ENCODE peak calls at places on chromosomes 1 and 21, in four cellular contexts. One of them, this sample, is unnamed.
A peak's percentile ranks its signal among the peaks of the same experiment; 100 is the strongest.

GRCh38 chr1:57310992-57311790 is 112.7 kb downstream of the DAB1 start:
- DNase-seq in pancreas: no peak
- DNase-seq in heart left ventricle: no peak
- DNase-seq in fibroblast of mammary gland: no peak
- DNase-seq in this sample: no peak

GRCh38 chr21:16454371-16454770 is 724.6 kb downstream of the USP25 start:
- DNase-seq in pancreas: no peak
- DNase-seq in heart left ventricle: no peak
- DNase-seq in fibroblast of mammary gland: peak; percentile 37
- DNase-seq in this sample: no peak

GRCh38 chr1:204321051-204321450 is 38.7 kb downstream of the PLEKHA6 start:
- DNase-seq in pancreas: no peak
- DNase-seq in heart left ventricle: no peak
- DNase-seq in fibroblast of mammary gland: no peak
- DNase-seq in this sample: no peak

GRCh38 chr1:38026592-38027200 is 14.2 kb downstream of the UTP11 start:
- DNase-seq in pancreas: no peak
- DNase-seq in heart left ventricle: no peak
- DNase-seq in fibroblast of mammary gland: peak; percentile 61
- DNase-seq in this sample: peak; percentile 63

GRCh38 chr1:19764848-19765247 is 34.9 kb downstream of the TMCO4 start:
- DNase-seq in pancreas: no peak
- DNase-seq in heart left ventricle: no peak
- DNase-seq in fibroblast of mammary gland: peak; percentile 61
- DNase-seq in this sample: no peak

GRCh38 chr1:15703562-15703961 is 19.4 kb downstream of the PLEKHM2 start:
- DNase-seq in pancreas: no peak
- DNase-seq in heart left ventricle: peak; percentile 83
- DNase-seq in fibroblast of mammary gland: peak; percentile 97
- DNase-seq in this sample: no peak

GRCh38 chr1:206738370-206739366 is 31.9 kb upstream of the IL19 start:
- DNase-seq in pancreas: no peak
- DNase-seq in heart left ventricle: no peak
- DNase-seq in fibroblast of mammary gland: peak; percentile 27
- DNase-seq in this sample: peak; percentile 45

GRCh38 chr21:45404726-45405270 is at the start of gene COL18A1:
- DNase-seq in pancreas: peak; percentile 84
- DNase-seq in heart left ventricle: peak; percentile 75
- DNase-seq in fibroblast of mammary gland: peak; percentile 26
- DNase-seq in this sample: peak; percentile 55

GRCh38 chr1:100896481-100896982 is 642 bp downstream of the SLC30A7 start:
- DNase-seq in pancreas: no peak
- DNase-seq in heart left ventricle: no peak
- DNase-seq in fibroblast of mammary gland: peak; percentile 60
- DNase-seq in this sample: peak; percentile 28

GRCh38 chr1:112381324-112382076 is 14.5 kb upstream of the CTTNBP2NL start:
- DNase-seq in pancreas: no peak
- DNase-seq in heart left ventricle: no peak
- DNase-seq in fibroblast of mammary gland: no peak
- DNase-seq in this sample: no peak

GRCh38 chr1:56496861-56497772 is 82.2 kb downstream of the PLPP3 start:
- DNase-seq in pancreas: no peak
- DNase-seq in heart left ventricle: no peak
- DNase-seq in fibroblast of mammary gland: no peak
- DNase-seq in this sample: no peak

GRCh38 chr1:172647110-172647564 is 11.8 kb upstream of the FASLG start:
- DNase-seq in pancreas: no peak
- DNase-seq in heart left ventricle: no peak
- DNase-seq in fibroblast of mammary gland: no peak
- DNase-seq in this sample: no peak

GRCh38 chr1:20199410-20199809 is 13.1 kb upstream of the PLA2G2C start:
- DNase-seq in pancreas: no peak
- DNase-seq in heart left ventricle: no peak
- DNase-seq in fibroblast of mammary gland: no peak
- DNase-seq in this sample: peak; percentile 28

GRCh38 chr1:30732277-30732996 is 9.1 kb upstream of the MATN1 start:
- DNase-seq in pancreas: peak; percentile 45
- DNase-seq in heart left ventricle: no peak
- DNase-seq in fibroblast of mammary gland: no peak
- DNase-seq in this sample: no peak

GRCh38 chr1:17117451-17118265 is 1.6 kb downstream of the PADI2 start:
- DNase-seq in pancreas: peak; percentile 85
- DNase-seq in heart left ventricle: no peak
- DNase-seq in fibroblast of mammary gland: no peak
- DNase-seq in this sample: no peak

GRCh38 chr1:113732802-113733201 is 26.5 kb downstream of the PHTF1 start:
- DNase-seq in pancreas: no peak
- DNase-seq in heart left ventricle: no peak
- DNase-seq in fibroblast of mammary gland: no peak
- DNase-seq in this sample: no peak

GRCh38 chr1:2982615-2983318 is 38.5 kb upstream of the ACTRT2 start:
- DNase-seq in pancreas: peak; percentile 60
- DNase-seq in heart left ventricle: no peak
- DNase-seq in fibroblast of mammary gland: no peak
- DNase-seq in this sample: no peak

GRCh38 chr1:43509740-43510375 is 20.8 kb upstream of the PTPRF start:
- DNase-seq in pancreas: no peak
- DNase-seq in heart left ventricle: no peak
- DNase-seq in fibroblast of mammary gland: no peak
- DNase-seq in this sample: no peak

GRCh38 chr21:34018910-34019309 is 54.5 kb upstream of the MRPS6 start:
- DNase-seq in pancreas: no peak
- DNase-seq in heart left ventricle: no peak
- DNase-seq in fibroblast of mammary gland: no peak
- DNase-seq in this sample: no peak

GRCh38 chr1:170513138-170513537 is 18.8 kb upstream of the GORAB start:
- DNase-seq in pancreas: no peak
- DNase-seq in heart left ventricle: no peak
- DNase-seq in fibroblast of mammary gland: no peak
- DNase-seq in this sample: no peak

GRCh38 chr1:170510163-170510562 is 21.8 kb upstream of the GORAB start:
- DNase-seq in pancreas: no peak
- DNase-seq in heart left ventricle: no peak
- DNase-seq in fibroblast of mammary gland: no peak
- DNase-seq in this sample: no peak

DNA sequence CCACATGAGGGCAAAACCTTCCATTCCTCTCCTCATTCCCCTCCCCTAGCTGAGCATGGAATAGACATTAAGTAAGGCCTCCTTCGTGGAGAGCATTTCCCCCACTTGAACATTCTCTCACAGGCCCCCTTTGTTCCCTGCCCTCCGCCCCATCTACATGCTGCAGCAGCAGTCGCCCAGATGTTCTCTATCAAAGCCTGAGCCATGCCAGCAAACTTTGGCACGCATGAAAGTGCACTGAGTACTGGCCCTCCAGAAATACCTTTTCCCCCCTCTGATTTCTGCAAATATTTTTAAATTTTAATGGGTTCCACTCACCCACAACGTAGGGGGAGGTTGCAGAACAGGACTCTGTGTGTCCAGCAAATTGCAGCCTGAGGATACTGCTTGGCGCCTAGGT is 20.9 kb upstream of the GORAB start:
- DNase-seq in pancreas: no peak
- DNase-seq in heart left ventricle: no peak
- DNase-seq in fibroblast of mammary gland: no peak
- DNase-seq in this sample: no peak
- TF ChIP-seq CTCF in pancreas: no peak
- TF ChIP-seq CTCF in heart left ventricle: no peak
- TF ChIP-seq CTCF in fibroblast of mammary gland: no peak
- TF ChIP-seq CTCF in this sample: no peak

GRCh38 chr1:184838374-184838995 is 83.8 kb upstream of the EDEM3 start:
- DNase-seq in pancreas: no peak
- DNase-seq in heart left ventricle: peak; percentile 44
- DNase-seq in fibroblast of mammary gland: peak; percentile 99
- DNase-seq in this sample: no peak
- TF ChIP-seq CTCF in pancreas: no peak
- TF ChIP-seq CTCF in heart left ventricle: no peak
- TF ChIP-seq CTCF in fibroblast of mammary gland: no peak
- TF ChIP-seq CTCF in this sample: no peak

GRCh38 chr1:201021333-201022177 is 2.0 kb downstream of the KIF21B start:
- DNase-seq in pancreas: no peak
- DNase-seq in heart left ventricle: no peak
- DNase-seq in fibroblast of mammary gland: no peak
- DNase-seq in this sample: no peak

GRCh38 chr1:201022178-201022823 is 1.2 kb downstream of the KIF21B start:
- DNase-seq in pancreas: no peak
- DNase-seq in heart left ventricle: no peak
- DNase-seq in fibroblast of mammary gland: no peak
- DNase-seq in this sample: no peak

GRCh38 chr1:201024251-201024998 is 911 bp upstream of the KIF21B start:
- DNase-seq in pancreas: no peak
- DNase-seq in heart left ventricle: no peak
- DNase-seq in fibroblast of mammary gland: no peak
- DNase-seq in this sample: no peak

GRCh38 chr1:201023517-201023902 is at the start of gene KIF21B:
- DNase-seq in pancreas: peak; percentile 91
- DNase-seq in heart left ventricle: peak; percentile 86
- DNase-seq in fibroblast of mammary gland: peak; percentile 14
- DNase-seq in this sample: peak; percentile 94

GRCh38 chr1:201022824-201023516 is 544 bp downstream of the KIF21B start:
- DNase-seq in pancreas: peak; percentile 75
- DNase-seq in heart left ventricle: no peak
- DNase-seq in fibroblast of mammary gland: no peak
- DNase-seq in this sample: no peak
- TF ChIP-seq CTCF in pancreas: no peak
- TF ChIP-seq CTCF in heart left ventricle: no peak
- TF ChIP-seq CTCF in fibroblast of mammary gland: no peak
- TF ChIP-seq CTCF in this sample: no peak

GRCh38 chr1:1361982-1362423 is 3.6 kb upstream of the MXRA8 start:
- DNase-seq in pancreas: peak; percentile 28
- DNase-seq in heart left ventricle: peak; percentile 67
- DNase-seq in fibroblast of mammary gland: peak; percentile 84
- DNase-seq in this sample: no peak
- TF ChIP-seq CTCF in pancreas: no peak
- TF ChIP-seq CTCF in heart left ventricle: no peak
- TF ChIP-seq CTCF in fibroblast of mammary gland: peak; percentile 26
- TF ChIP-seq CTCF in this sample: no peak

DNA sequence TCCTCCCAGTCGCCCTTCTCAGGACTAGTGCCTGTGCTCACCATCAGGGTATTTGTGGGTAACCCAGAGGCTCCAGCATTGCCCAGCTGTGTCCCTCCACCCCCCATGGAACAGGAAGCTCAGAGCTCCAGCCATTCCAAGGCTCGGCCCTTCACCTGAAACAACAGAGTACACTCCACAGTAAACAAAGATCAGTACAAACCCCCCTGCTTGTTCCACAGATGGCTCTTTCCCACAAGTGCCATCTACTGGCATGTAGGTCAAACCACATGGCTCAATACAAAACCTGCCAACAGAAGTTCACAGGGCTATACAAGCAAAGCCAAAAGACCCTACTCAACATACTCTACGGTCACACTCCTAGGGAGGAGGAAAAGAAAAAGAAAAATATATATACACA is 258.7 kb downstream of the AGBL4 start:
- DNase-seq in pancreas: peak; percentile 26
- DNase-seq in heart left ventricle: no peak
- DNase-seq in fibroblast of mammary gland: no peak
- DNase-seq in this sample: peak; percentile 22
- TF ChIP-seq CTCF in pancreas: no peak
- TF ChIP-seq CTCF in heart left ventricle: no peak
- TF ChIP-seq CTCF in fibroblast of mammary gland: no peak
- TF ChIP-seq CTCF in this sample: peak; percentile 50

GRCh38 chr1:54710841-54711240 is 4.8 kb upstream of the TTC4 start:
- DNase-seq in pancreas: no peak
- DNase-seq in heart left ventricle: no peak
- DNase-seq in fibroblast of mammary gland: no peak
- DNase-seq in this sample: no peak

GRCh38 chr1:54714881-54715492 is 674 bp upstream of the TTC4 start:
- DNase-seq in pancreas: no peak
- DNase-seq in heart left ventricle: no peak
- DNase-seq in fibroblast of mammary gland: no peak
- DNase-seq in this sample: no peak

GRCh38 chr1:54711536-54711935 is 4.1 kb upstream of the TTC4 start:
- DNase-seq in pancreas: no peak
- DNase-seq in heart left ventricle: no peak
- DNase-seq in fibroblast of mammary gland: no peak
- DNase-seq in this sample: no peak

GRCh38 chr1:54716299-54717047 is 812 bp downstream of the TTC4 start:
- DNase-seq in pancreas: no peak
- DNase-seq in heart left ventricle: no peak
- DNase-seq in fibroblast of mammary gland: peak; percentile 86
- DNase-seq in this sample: no peak

GRCh38 chr1:54715493-54716298 is at the start of gene TTC4:
- DNase-seq in pancreas: peak; percentile 94
- DNase-seq in heart left ventricle: peak; percentile 90
- DNase-seq in fibroblast of mammary gland: peak; percentile 70
- DNase-seq in this sample: peak; percentile 91
- TF ChIP-seq CTCF in pancreas: no peak
- TF ChIP-seq CTCF in heart left ventricle: no peak
- TF ChIP-seq CTCF in fibroblast of mammary gland: no peak
- TF ChIP-seq CTCF in this sample: no peak

DNA sequence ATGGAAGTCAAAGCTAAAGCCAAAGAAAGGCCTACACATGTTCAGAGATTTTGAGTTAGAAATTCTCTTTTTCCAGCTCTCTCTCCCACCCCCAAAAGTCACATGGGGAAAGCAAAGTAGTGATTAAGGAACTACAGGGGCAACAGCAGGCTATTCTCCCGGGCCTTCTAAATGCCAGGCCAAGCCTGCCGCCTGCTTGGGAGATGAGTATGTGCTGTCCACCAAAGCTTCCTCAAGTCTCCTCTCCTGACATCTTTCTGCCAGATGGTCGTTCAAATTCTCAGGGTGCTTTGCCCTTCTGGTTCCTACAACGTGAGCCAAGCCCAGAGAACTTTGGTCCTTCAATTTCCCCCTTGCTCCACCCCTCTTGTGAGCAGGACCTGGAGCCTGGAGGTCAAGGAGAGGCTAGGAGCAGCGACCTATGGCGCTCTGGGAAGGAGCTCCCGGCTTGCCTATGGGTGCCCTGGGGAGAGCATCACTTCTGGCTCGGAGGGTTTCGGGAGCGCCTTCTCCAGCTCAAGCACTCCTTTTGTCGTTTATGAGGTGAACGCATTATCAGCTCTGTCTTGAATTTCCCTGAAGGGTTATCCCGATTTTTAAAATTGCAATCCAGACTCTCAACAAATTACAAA is 4.4 kb upstream of the PRRX1 start:
- DNase-seq in pancreas: no peak
- DNase-seq in heart left ventricle: no peak
- DNase-seq in fibroblast of mammary gland: peak; percentile 38
- DNase-seq in this sample: no peak
- TF ChIP-seq CTCF in pancreas: no peak
- TF ChIP-seq CTCF in heart left ventricle: no peak
- TF ChIP-seq CTCF in fibroblast of mammary gland: no peak
- TF ChIP-seq CTCF in this sample: no peak

GRCh38 chr1:39173119-39173994 is 31.1 kb upstream of the MACF1 start:
- DNase-seq in pancreas: no peak
- DNase-seq in heart left ventricle: no peak
- DNase-seq in fibroblast of mammary gland: no peak
- DNase-seq in this sample: no peak
- TF ChIP-seq CTCF in pancreas: no peak
- TF ChIP-seq CTCF in heart left ventricle: peak; percentile 15
- TF ChIP-seq CTCF in fibroblast of mammary gland: no peak
- TF ChIP-seq CTCF in this sample: no peak